ENCODE peak calls at places on chromosome 21, in four cellular contexts. W, G, P and Q are unnamed samples.

GRCh38 chr21:44765231-44766013 is 36.2 kb downstream of the UBE2G2 start:
- DNase-seq in G (peak; percentile 10), P (no peak), W (peak; percentile 60), Q (no peak)

GRCh38 chr21:33021667-33022066 is 4.1 kb upstream of the OLIG2 start:
- DNase-seq in W (no peak), P (no peak), G (no peak), Q (no peak)

GRCh38 chr21:25490742-25491141 is 116.5 kb downstream of the MRPL39 start:
- DNase-seq in W (no peak), P (no peak), G (no peak), Q (no peak)

GRCh38 chr21:26776320-26777021 is 68.7 kb downstream of the ADAMTS1 start:
- DNase-seq in W (no peak), G (peak; percentile 40), P (no peak), Q (no peak)

GRCh38 chr21:36188081-36188681 is 31.6 kb downstream of the DOP1B start:
- DNase-seq in G (no peak), P (no peak), W (no peak), Q (peak; percentile 32)

GRCh38 chr21:45822002-45822397 is 159.6 kb upstream of the COL6A1 start:
- DNase-seq in G (no peak), P (no peak), W (no peak), Q (no peak)

GRCh38 chr21:45073301-45074047 is 906 bp upstream of the ADARB1 start:
- DNase-seq in P (no peak), W (no peak), G (no peak), Q (peak; percentile 88)

GRCh38 chr21:43603230-43603626 is 56.1 kb downstream of the HSF2BP start:
- DNase-seq in G (no peak), P (no peak), W (no peak), Q (no peak)

GRCh38 chr21:43827015-43827611 is 37.7 kb downstream of the RRP1 start:
- DNase-seq in G (peak; percentile 69), P (no peak), W (no peak), Q (no peak)

GRCh38 chr21:45513003-45513706 is 29.1 kb downstream of the SLC19A1 start:
- DNase-seq in P (no peak), G (no peak), W (no peak), Q (no peak)

GRCh38 chr21:44931137-44931500 is 8.7 kb upstream of the SLX9 start:
- DNase-seq in W (no peak), P (peak; percentile 80), G (no peak), Q (no peak)

GRCh38 chr21:44454747-44455523 is at the start of gene LRRC3:
- DNase-seq in W (peak; percentile 75), G (peak; percentile 66), P (peak; percentile 78), Q (peak; percentile 94)

GRCh38 chr21:41956926-41957729 is 3.3 kb upstream of the C2CD2 start:
- DNase-seq in G (peak; percentile 74), P (no peak), W (no peak), Q (no peak)

GRCh38 chr21:45338326-45339017 is 50.8 kb upstream of the POFUT2 start:
- DNase-seq in P (no peak), G (no peak), W (no peak), Q (no peak)

GRCh38 chr21:36719614-36720013 is 20.7 kb downstream of the SIM2 start:
- DNase-seq in W (no peak), G (no peak), P (no peak), Q (no peak)

GRCh38 chr21:45542242-45542666 is at the start of gene SLC19A1:
- DNase-seq in W (peak; percentile 73), P (peak; percentile 83), G (no peak), Q (peak; percentile 23)

GRCh38 chr21:42233067-42233981 is 14.4 kb downstream of the ABCG1 start:
- DNase-seq in P (peak; percentile 85), G (peak; percentile 12), W (peak; percentile 82), Q (peak; percentile 97)

GRCh38 chr21:45972716-45973474 is 8.7 kb upstream of the COL6A1 start:
- DNase-seq in P (no peak), W (no peak), G (peak; percentile 89), Q (peak; percentile 93)

GRCh38 chr21:37183749-37184148 is 83.4 kb downstream of the VPS26C start:
- DNase-seq in G (no peak), P (no peak), W (no peak), Q (no peak)

GRCh38 chr21:42162831-42163510 is 56.0 kb upstream of the ABCG1 start:
- DNase-seq in P (no peak), G (no peak), W (no peak), Q (no peak)

GRCh38 chr21:40936771-40937261 is 89.9 kb upstream of the DSCAM start:
- DNase-seq in P (no peak), W (no peak), G (no peak), Q (no peak)

GRCh38 chr21:36744560-36745231 is 45.8 kb downstream of the SIM2 start:
- DNase-seq in W (no peak), P (no peak), G (no peak), Q (no peak)

GRCh38 chr21:26572668-26573381 is at the start of gene CYYR1:
- DNase-seq in W (no peak), P (no peak), G (peak; percentile 53), Q (peak; percentile 86)

GRCh38 chr21:16863541-16863940 is 649.3 kb upstream of the CXADR start:
- DNase-seq in W (no peak), G (no peak), P (no peak), Q (no peak)

GRCh38 chr21:46661211-46661625 is 25.7 kb downstream of the PRMT2 start:
- DNase-seq in G (peak; percentile 82), P (peak; percentile 30), W (peak; percentile 70), Q (no peak)

GRCh38 chr21:19553930-19554615 is 1150.5 kb upstream of the TMPRSS15 start:
- DNase-seq in W (no peak), G (no peak), P (no peak), Q (no peak)

GRCh38 chr21:32382108-32382601 is 10.7 kb downstream of the URB1 start:
- DNase-seq in G (peak; percentile 55), P (no peak), W (no peak), Q (no peak)

GRCh38 chr21:41437754-41438153 is 11.7 kb downstream of the MX1 start:
- DNase-seq in W (no peak), G (no peak), P (no peak), Q (no peak)

GRCh38 chr21:33031152-33031551 is 5.4 kb downstream of the OLIG2 start:
- DNase-seq in P (no peak), W (no peak), G (no peak), Q (peak; percentile 75)

GRCh38 chr21:42411197-42411869 is 7.6 kb downstream of the UBASH3A start:
- DNase-seq in W (no peak), P (no peak), G (no peak), Q (no peak)

GRCh38 chr21:25986928-25987327 is 183.6 kb downstream of the APP start:
- DNase-seq in P (no peak), W (no peak), G (no peak), Q (no peak)

GRCh38 chr21:44424608-44425306 is 30.6 kb upstream of the LRRC3 start:
- DNase-seq in W (no peak), P (no peak), G (no peak), Q (no peak)

DNA sequence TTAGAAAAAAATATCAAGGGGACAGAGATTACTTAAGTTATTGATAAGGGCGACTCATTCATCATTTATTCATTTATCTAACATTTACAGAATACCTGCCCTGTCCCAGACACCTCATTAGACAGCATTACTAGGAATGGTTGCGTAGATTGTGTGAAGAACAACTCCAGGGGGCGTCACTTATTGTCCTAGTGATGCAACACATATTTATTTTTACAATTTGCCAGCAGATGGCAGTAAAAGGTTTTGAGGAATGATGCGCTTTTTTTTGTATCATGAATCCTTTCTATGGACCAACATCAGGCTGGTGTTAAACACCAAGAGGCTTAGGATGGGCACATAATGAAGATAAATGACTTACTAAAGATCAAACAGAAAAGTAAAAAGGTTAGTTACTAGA is 5.5 kb downstream of the NCAM2 start:
- DNase-seq in W (no peak), P (no peak), G (peak; percentile 46), Q (no peak)
- TF ChIP-seq CTCF in W (no peak), P (peak; percentile 15), G (peak; percentile 37), Q (no peak)

GRCh38 chr21:39155578-39155977 is 27.7 kb downstream of the PSMG1 start:
- DNase-seq in G (no peak), P (no peak), W (no peak), Q (no peak)

GRCh38 chr21:39150316-39150715 is 32.9 kb downstream of the PSMG1 start:
- DNase-seq in G (no peak), W (no peak), P (no peak), Q (no peak)

GRCh38 chr21:39156024-39156423 is 27.2 kb downstream of the PSMG1 start:
- DNase-seq in P (no peak), G (peak; percentile 58), W (no peak), Q (no peak)

GRCh38 chr21:39153842-39154241 is 29.4 kb downstream of the PSMG1 start:
- DNase-seq in G (no peak), W (no peak), P (no peak), Q (no peak)

DNA sequence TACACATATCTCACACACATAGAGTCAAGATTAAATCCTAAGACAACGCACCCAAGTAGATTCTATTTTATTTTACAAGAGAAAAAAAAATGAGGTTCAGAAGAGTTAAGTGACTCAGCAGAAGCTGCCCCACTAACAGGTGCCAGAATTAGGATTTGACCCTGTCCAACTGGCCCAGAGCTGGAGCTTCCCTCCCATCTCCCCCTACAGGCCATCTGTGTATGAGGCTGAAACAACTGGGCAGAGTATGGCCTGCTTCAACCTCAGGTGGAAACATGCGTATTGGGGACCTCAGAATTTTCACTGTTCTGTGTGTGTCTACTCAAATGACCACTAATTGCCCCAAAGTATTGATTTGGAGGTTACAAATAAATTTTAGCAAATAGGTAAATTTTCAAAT is 29.9 kb downstream of the PSMG1 start:
- DNase-seq in P (no peak), G (no peak), W (no peak), Q (no peak)
- TF ChIP-seq CTCF in P (peak; percentile 62), G (peak; percentile 57), W (no peak), Q (no peak)

GRCh38 chr21:34088752-34089151 is 15.4 kb downstream of the MRPS6 start:
- DNase-seq in G (no peak), W (no peak), P (no peak), Q (no peak)

GRCh38 chr21:34091032-34091431 is 17.7 kb downstream of the MRPS6 start:
- DNase-seq in W (no peak), G (no peak), P (no peak), Q (no peak)

GRCh38 chr21:34092241-34092921 is 19.0 kb downstream of the MRPS6 start:
- DNase-seq in P (no peak), W (no peak), G (no peak), Q (no peak)

GRCh38 chr21:34093083-34093482 is 19.7 kb downstream of the MRPS6 start:
- DNase-seq in P (no peak), G (no peak), W (no peak), Q (no peak)

DNA sequence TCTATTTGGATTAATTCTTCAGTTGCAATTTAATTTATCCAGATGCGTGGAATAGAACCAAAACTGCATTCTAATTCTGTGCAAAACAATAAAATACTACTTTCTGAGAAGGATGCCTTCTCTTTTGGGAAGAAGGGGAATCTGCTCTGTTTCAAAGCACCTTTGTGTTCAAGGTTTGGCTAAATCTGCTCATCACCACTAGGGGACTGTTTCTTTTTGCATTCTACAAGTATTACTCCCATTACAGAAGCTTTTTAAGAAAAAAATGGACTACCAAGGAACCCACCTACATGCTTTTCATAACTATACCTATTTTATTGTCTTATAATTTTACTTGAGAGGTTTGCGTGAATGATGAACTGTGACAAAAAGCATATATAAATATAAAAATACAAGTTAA is 18.2 kb downstream of the MRPS6 start:
- DNase-seq in G (no peak), P (no peak), W (no peak), Q (no peak)
- TF ChIP-seq CTCF in G (peak; percentile 42), P (peak; percentile 54), W (peak; percentile 47), Q (no peak)

GRCh38 chr21:28152729-28153128 is 839.9 kb downstream of the LTN1 start:
- DNase-seq in G (no peak), W (no peak), P (no peak), Q (no peak)
- TF ChIP-seq CTCF in G (no peak), W (no peak), P (no peak), Q (no peak)